ENCODE peak calls at places on chromosomes 6 and 20, in ten cellular contexts. E is HFF-Myc, F is IMR-90, W is adrenal gland, Q is tibial nerve, P is AG10803, X is AG04449, H is mucosa of descending colon, G is brain microvascular endothelial cell, Z is astrocyte. Y is an unnamed sample.

GRCh38 chr20:47735412-47736400 is 49.6 kb downstream of the SULF2 start:
- DNase-seq in E (no peak), F (no peak), W (peak), Q (no peak), P (peak), X (no peak), H (no peak), G (no peak), Z (no peak), Y (no peak)

GRCh38 chr20:20019123-20019522 is 2.0 kb downstream of the NAA20 start:
- DNase-seq in E (no peak), F (no peak), W (no peak), Q (no peak), P (no peak), X (no peak), H (no peak), G (no peak), Z (no peak), Y (no peak)

GRCh38 chr6:145815351-145815772 is 767 bp upstream of the FBXO30 start:
- DNase-seq in E (no peak), F (peak), W (no peak), Q (no peak), P (peak), X (no peak), H (no peak), G (peak), Z (peak), Y (peak)

GRCh38 chr6:159102373-159103160 is 57.8 kb upstream of the TAGAP start:
- DNase-seq in E (no peak), F (no peak), W (no peak), Q (no peak), P (no peak), X (no peak), H (no peak), G (no peak), Z (no peak), Y (no peak)

GRCh38 chr20:4989570-4989969 is 11.7 kb downstream of the SLC23A2 start:
- DNase-seq in E (no peak), F (no peak), W (no peak), Q (no peak), P (no peak), X (no peak), H (no peak), G (no peak), Z (no peak), Y (no peak)

GRCh38 chr6:84462697-84463096 is 235.3 kb upstream of the CEP162 start:
- DNase-seq in E (no peak), F (peak), W (no peak), Q (no peak), P (peak), X (peak), H (no peak), G (peak), Z (peak), Y (peak)

GRCh38 chr6:150711584-150712501 is 112.2 kb downstream of the PLEKHG1 start:
- DNase-seq in E (no peak), F (no peak), W (no peak), Q (no peak), P (no peak), X (no peak), H (peak), G (no peak), Z (no peak), Y (no peak)

GRCh38 chr6:154428892-154429291 is 72.3 kb upstream of the IPCEF1 start:
- DNase-seq in E (no peak), F (peak), W (no peak), Q (no peak), P (no peak), X (no peak), H (no peak), G (no peak), Z (peak), Y (peak)

DNA sequence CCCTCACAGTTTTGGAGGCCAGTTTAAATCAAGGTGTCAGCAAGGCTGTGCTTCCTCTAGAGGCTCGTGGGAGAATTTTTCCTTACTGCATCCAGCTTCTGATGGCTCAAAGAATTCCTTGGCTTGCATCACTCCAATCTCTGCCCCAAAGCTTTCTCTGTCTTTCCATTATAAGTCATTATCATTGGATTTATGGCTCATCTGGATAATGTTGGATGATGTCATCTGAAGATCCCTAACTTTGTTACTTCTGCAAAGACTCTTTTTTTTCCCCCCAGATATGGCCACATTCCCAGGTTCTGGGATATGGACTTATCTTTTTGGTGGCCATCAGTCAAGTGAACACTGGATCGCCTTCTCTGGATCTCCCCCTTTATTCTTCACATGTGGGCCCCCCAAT is 146.3 kb upstream of the B3GAT2 start:
- DNase-seq in E (no peak), F (no peak), W (no peak), Q (no peak), P (no peak), X (no peak), H (no peak), G (no peak), Z (no peak), Y (peak)
- TF ChIP-seq CTCF in E (no peak), F (no peak), W (no peak), Q (no peak), P (no peak), X (no peak), H (no peak), G (no peak), Z (no peak), Y (no peak)

DNA sequence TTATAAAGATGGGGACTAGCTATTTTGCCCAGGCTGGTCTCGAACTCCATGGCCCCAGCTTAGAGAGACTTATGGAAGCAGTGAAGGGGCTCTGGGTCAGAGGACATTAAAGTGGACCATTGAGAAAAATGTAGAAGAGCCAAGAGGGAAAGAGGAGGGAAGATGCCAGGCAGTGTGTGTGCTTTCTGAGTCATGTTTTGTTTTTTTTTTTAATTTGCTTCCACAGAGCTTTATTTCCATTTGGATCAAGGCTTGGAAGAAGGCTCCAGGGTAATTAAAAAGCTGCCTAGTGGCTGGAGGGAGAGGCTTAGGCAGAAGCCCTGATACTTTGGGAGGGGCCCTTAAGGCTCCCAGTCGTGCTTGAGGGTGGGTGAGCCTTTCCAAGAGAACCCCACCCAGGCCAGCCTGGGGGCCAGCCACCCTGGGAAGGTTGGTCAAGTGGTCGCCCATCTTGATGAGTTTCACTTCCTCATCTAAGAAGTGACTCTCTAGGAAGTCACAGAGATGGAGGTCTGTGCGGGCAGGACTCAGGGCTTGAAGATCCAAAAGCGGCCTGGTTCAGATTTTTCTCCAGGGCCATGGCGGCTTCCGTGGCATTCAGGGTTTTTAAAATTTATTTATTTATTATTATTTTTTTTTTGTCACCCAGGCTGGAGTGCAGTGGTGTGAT is 3.0 kb upstream of the ZNF335 start:
- DNase-seq in E (no peak), F (no peak), W (peak), Q (no peak), P (no peak), X (no peak), H (no peak), G (no peak), Z (no peak), Y (no peak)
- H3K4me3 ChIP-seq in E (no peak), F (no peak), W (no peak), Q (no peak), P (no peak), X (no peak), H (no peak), G (no peak), Z (no peak), Y (no peak)

DNA sequence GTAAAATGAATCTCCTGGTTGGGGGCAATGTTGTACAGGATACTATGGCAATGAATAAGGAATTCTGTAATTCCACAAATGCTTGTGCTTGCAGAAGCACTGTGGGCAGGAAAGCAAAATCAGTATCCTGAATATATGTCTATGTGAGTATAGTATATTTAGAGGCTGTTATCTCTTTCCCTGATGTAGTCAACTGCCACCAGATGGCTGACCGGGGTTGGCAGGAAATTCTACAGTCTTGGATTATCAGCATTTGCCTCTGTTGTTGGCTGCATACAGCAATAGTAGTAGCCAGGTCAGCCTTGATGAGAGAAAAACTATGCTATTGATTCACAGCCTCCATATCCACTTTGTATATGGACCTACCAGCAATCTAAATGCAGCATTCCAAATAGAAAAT is 425.1 kb upstream of the JAG1 start:
- DNase-seq in E (no peak), F (no peak), W (no peak), Q (no peak), P (no peak), X (no peak), H (peak), G (no peak), Z (no peak), Y (no peak)
- TF ChIP-seq CTCF in E (peak), F (peak), W (no peak), Q (no peak), P (peak), X (no peak), H (no peak), G (peak), Z (no peak), Y (peak)

GRCh38 chr6:129015721-129016120 is 132.8 kb downstream of the LAMA2 start:
- DNase-seq in E (no peak), F (no peak), W (no peak), Q (no peak), P (no peak), X (no peak), H (no peak), G (no peak), Z (no peak), Y (no peak)
- H3K4me3 ChIP-seq in E (no peak), F (no peak), W (no peak), Q (no peak), P (no peak), X (no peak), H (no peak), G (no peak), Z (no peak), Y (no peak)

GRCh38 chr6:142879076-142879475 is 65.9 kb downstream of the HIVEP2 start:
- DNase-seq in E (no peak), F (no peak), W (no peak), Q (no peak), P (no peak), X (no peak), H (no peak), G (no peak), Z (no peak), Y (no peak)

GRCh38 chr6:142881771-142882170 is 63.2 kb downstream of the HIVEP2 start:
- DNase-seq in E (no peak), F (peak), W (no peak), Q (no peak), P (no peak), X (no peak), H (no peak), G (no peak), Z (no peak), Y (no peak)

GRCh38 chr6:142879527-142879926 is 65.4 kb downstream of the HIVEP2 start:
- DNase-seq in E (no peak), F (no peak), W (no peak), Q (no peak), P (no peak), X (no peak), H (no peak), G (no peak), Z (no peak), Y (no peak)

GRCh38 chr6:142883011-142883410 is 62.0 kb downstream of the HIVEP2 start:
- DNase-seq in E (no peak), F (peak), W (no peak), Q (no peak), P (peak), X (no peak), H (no peak), G (no peak), Z (peak), Y (peak)

GRCh38 chr6:142881290-142881689 is 63.7 kb downstream of the HIVEP2 start:
- DNase-seq in E (no peak), F (peak), W (no peak), Q (no peak), P (no peak), X (no peak), H (no peak), G (no peak), Z (no peak), Y (no peak)
- TF ChIP-seq CTCF in E (no peak), F (no peak), W (no peak), Q (no peak), P (no peak), X (no peak), H (no peak), G (no peak), Z (no peak), Y (no peak)

DNA sequence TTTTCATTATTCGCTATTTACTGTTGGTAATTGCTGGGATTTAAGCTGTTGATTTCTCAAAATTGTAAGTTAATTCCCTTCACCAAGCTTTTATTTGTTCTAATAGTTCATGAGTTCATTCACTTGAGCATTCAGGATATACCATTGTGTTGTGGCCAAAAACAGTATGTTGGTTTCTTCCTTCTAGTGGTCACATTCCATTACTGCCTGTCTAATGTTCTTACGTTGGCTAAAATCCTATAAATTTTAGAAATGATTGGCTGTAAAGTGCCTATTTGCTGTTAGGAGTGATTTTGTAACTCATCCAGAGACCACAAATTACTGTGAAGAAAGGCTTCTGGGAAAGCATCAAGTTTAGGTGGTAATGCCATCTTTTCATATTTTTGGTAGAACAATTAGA is 76.3 kb downstream of the FARS2 start:
- DNase-seq in E (no peak), F (peak), W (no peak), Q (no peak), P (peak), X (peak), H (no peak), G (peak), Z (peak), Y (peak)
- H3K4me3 ChIP-seq in E (no peak), F (no peak), W (no peak), Q (no peak), P (no peak), X (no peak), H (no peak), G (no peak), Z (no peak), Y (no peak)